ENCODE peak calls at places on chromosomes 12 and 14, in five cellular contexts. One of them, this sample, is unnamed. For H3K36me3, the result is how much of the 10 kb centered on the place peaks cover.

GRCh38 chr12:66196806-66197205 is 7.8 kb downstream of the IRAK3 start:
- DNase-seq in brain microvascular endothelial cell: no peak
- DNase-seq in kidney: no peak
- DNase-seq in naive thymus-derived CD4-positive, alpha-beta T cell: no peak
- DNase-seq in HepG2: no peak
- DNase-seq in this sample: no peak

GRCh38 chr14:63290741-63291286 is 27.9 kb downstream of the GPHB5 start:
- DNase-seq in brain microvascular endothelial cell: no peak
- DNase-seq in kidney: no peak
- DNase-seq in naive thymus-derived CD4-positive, alpha-beta T cell: no peak
- DNase-seq in HepG2: no peak
- DNase-seq in this sample: no peak

GRCh38 chr12:57744194-57744776 is 554 bp upstream of the TSPAN31 start:
- DNase-seq in brain microvascular endothelial cell: peak
- DNase-seq in kidney: no peak
- DNase-seq in naive thymus-derived CD4-positive, alpha-beta T cell: no peak
- DNase-seq in HepG2: no peak
- DNase-seq in this sample: peak

GRCh38 chr14:99357856-99358390 is 85.9 kb upstream of the BCL11B start:
- DNase-seq in brain microvascular endothelial cell: no peak
- DNase-seq in kidney: no peak
- DNase-seq in naive thymus-derived CD4-positive, alpha-beta T cell: no peak
- DNase-seq in HepG2: no peak
- DNase-seq in this sample: no peak

GRCh38 chr12:2682301-2683282 is 112.2 kb upstream of the FKBP4 start:
- DNase-seq in brain microvascular endothelial cell: peak
- DNase-seq in kidney: peak
- DNase-seq in naive thymus-derived CD4-positive, alpha-beta T cell: peak
- DNase-seq in HepG2: peak
- DNase-seq in this sample: no peak

GRCh38 chr12:109736552-109737108 is 23.0 kb downstream of the FAM222A start:
- DNase-seq in brain microvascular endothelial cell: peak
- DNase-seq in kidney: peak
- DNase-seq in naive thymus-derived CD4-positive, alpha-beta T cell: no peak
- DNase-seq in HepG2: peak
- DNase-seq in this sample: peak

GRCh38 chr12:119589087-119589486 is 4.5 kb upstream of the TMEM233 start:
- DNase-seq in brain microvascular endothelial cell: no peak
- DNase-seq in kidney: no peak
- DNase-seq in naive thymus-derived CD4-positive, alpha-beta T cell: no peak
- DNase-seq in HepG2: no peak
- DNase-seq in this sample: no peak

GRCh38 chr12:49121047-49121696 is 10.0 kb downstream of the TUBA1B start:
- DNase-seq in brain microvascular endothelial cell: peak
- DNase-seq in kidney: no peak
- DNase-seq in naive thymus-derived CD4-positive, alpha-beta T cell: no peak
- DNase-seq in HepG2: peak
- DNase-seq in this sample: no peak

GRCh38 chr12:7015555-7016370 is 2.5 kb downstream of the LPCAT3 start:
- DNase-seq in brain microvascular endothelial cell: no peak
- DNase-seq in kidney: no peak
- DNase-seq in naive thymus-derived CD4-positive, alpha-beta T cell: no peak
- DNase-seq in HepG2: no peak
- DNase-seq in this sample: no peak

GRCh38 chr12:53567961-53568360 is 58.2 kb downstream of the ATF7 start:
- DNase-seq in brain microvascular endothelial cell: no peak
- DNase-seq in kidney: no peak
- DNase-seq in naive thymus-derived CD4-positive, alpha-beta T cell: no peak
- DNase-seq in HepG2: no peak
- DNase-seq in this sample: no peak

GRCh38 chr12:48010366-48010970 is 6.2 kb upstream of the COL2A1 start:
- DNase-seq in brain microvascular endothelial cell: no peak
- DNase-seq in kidney: no peak
- DNase-seq in naive thymus-derived CD4-positive, alpha-beta T cell: no peak
- DNase-seq in HepG2: no peak
- DNase-seq in this sample: no peak

GRCh38 chr12:103786201-103786600 is 54.8 kb downstream of the NT5DC3 start:
- DNase-seq in brain microvascular endothelial cell: no peak
- DNase-seq in kidney: no peak
- DNase-seq in naive thymus-derived CD4-positive, alpha-beta T cell: no peak
- DNase-seq in HepG2: no peak
- DNase-seq in this sample: no peak

GRCh38 chr12:106058256-106059182 is 80.2 kb downstream of the NUAK1 start:
- DNase-seq in brain microvascular endothelial cell: peak
- DNase-seq in kidney: no peak
- DNase-seq in naive thymus-derived CD4-positive, alpha-beta T cell: no peak
- DNase-seq in HepG2: no peak
- DNase-seq in this sample: no peak

GRCh38 chr12:2998789-2999264 is 39.6 kb downstream of the TEAD4 start:
- DNase-seq in brain microvascular endothelial cell: peak
- DNase-seq in kidney: no peak
- DNase-seq in naive thymus-derived CD4-positive, alpha-beta T cell: no peak
- DNase-seq in HepG2: no peak
- DNase-seq in this sample: no peak

GRCh38 chr12:53485955-53486729 is 13.1 kb downstream of the MAP3K12 start:
- DNase-seq in brain microvascular endothelial cell: no peak
- DNase-seq in kidney: peak
- DNase-seq in naive thymus-derived CD4-positive, alpha-beta T cell: no peak
- DNase-seq in HepG2: no peak
- DNase-seq in this sample: no peak

GRCh38 chr12:34406228-34406995 is 384.1 kb downstream of the ALG10 start:
- DNase-seq in brain microvascular endothelial cell: no peak
- DNase-seq in kidney: peak
- DNase-seq in naive thymus-derived CD4-positive, alpha-beta T cell: no peak
- DNase-seq in HepG2: no peak
- DNase-seq in this sample: no peak

GRCh38 chr14:61065671-61066070 is 84.6 kb downstream of the SLC38A6 start:
- DNase-seq in brain microvascular endothelial cell: no peak
- DNase-seq in kidney: no peak
- DNase-seq in naive thymus-derived CD4-positive, alpha-beta T cell: no peak
- DNase-seq in HepG2: no peak
- DNase-seq in this sample: no peak

GRCh38 chr12:18684430-18684829 is 53.4 kb downstream of the PLCZ1 start:
- DNase-seq in brain microvascular endothelial cell: no peak
- DNase-seq in kidney: no peak
- DNase-seq in naive thymus-derived CD4-positive, alpha-beta T cell: no peak
- DNase-seq in HepG2: no peak
- DNase-seq in this sample: no peak

GRCh38 chr14:70931008-70931407 is 23.7 kb downstream of the PCNX1 start:
- DNase-seq in brain microvascular endothelial cell: no peak
- DNase-seq in kidney: no peak
- DNase-seq in naive thymus-derived CD4-positive, alpha-beta T cell: no peak
- DNase-seq in HepG2: no peak
- DNase-seq in this sample: no peak

GRCh38 chr12:18706798-18707197 is 31.0 kb downstream of the PLCZ1 start:
- DNase-seq in brain microvascular endothelial cell: no peak
- DNase-seq in kidney: no peak
- DNase-seq in naive thymus-derived CD4-positive, alpha-beta T cell: no peak
- DNase-seq in HepG2: no peak
- DNase-seq in this sample: no peak

GRCh38 chr12:48940181-48940580 is 14.9 kb upstream of the FKBP11 start:
- DNase-seq in brain microvascular endothelial cell: no peak
- DNase-seq in kidney: no peak
- DNase-seq in naive thymus-derived CD4-positive, alpha-beta T cell: no peak
- DNase-seq in HepG2: no peak
- DNase-seq in this sample: no peak

GRCh38 chr14:28461379-28461778 is 305.2 kb upstream of the FOXG1 start:
- DNase-seq in brain microvascular endothelial cell: no peak
- DNase-seq in kidney: no peak
- DNase-seq in naive thymus-derived CD4-positive, alpha-beta T cell: no peak
- DNase-seq in HepG2: no peak
- DNase-seq in this sample: no peak

GRCh38 chr14:31829256-31829923 is 247.7 kb upstream of the ARHGAP5 start:
- DNase-seq in brain microvascular endothelial cell: peak
- DNase-seq in kidney: no peak
- DNase-seq in naive thymus-derived CD4-positive, alpha-beta T cell: no peak
- DNase-seq in HepG2: no peak
- DNase-seq in this sample: no peak

DNA sequence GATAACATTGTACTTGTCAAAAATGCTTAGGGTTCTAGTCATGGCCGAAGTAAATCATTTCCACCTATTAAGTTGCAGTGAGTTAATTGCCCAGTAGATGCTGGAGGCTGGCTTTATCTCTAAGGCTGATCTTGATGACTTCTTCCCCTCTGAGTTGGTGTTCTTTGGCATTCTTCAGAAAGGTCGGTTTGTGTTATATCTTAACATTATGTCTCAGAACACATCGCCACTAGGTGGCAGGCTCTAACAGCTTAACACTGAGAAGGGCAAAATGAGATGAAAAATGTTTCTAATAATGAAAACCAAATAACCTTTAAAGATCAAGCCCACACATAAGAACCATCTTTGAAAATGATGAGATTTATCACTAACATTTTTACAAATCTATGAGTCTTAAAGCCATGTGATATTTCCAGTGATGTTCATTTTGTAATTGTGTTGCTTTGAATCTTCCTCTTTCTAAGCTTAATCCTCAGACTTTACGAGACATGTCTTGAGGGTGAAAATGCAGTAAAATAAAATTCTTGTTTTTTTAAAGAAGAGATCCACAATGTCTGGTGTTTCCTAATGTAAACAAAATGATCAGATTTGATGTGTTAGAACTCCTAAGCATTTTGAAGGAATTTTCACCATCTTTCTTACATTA is 28.6 kb downstream of the SUDS3 start:
- DNase-seq in brain microvascular endothelial cell: peak
- DNase-seq in kidney: no peak
- DNase-seq in naive thymus-derived CD4-positive, alpha-beta T cell: no peak
- DNase-seq in HepG2: peak
- DNase-seq in this sample: peak
- H3K36me3 ChIP-seq in brain microvascular endothelial cell: under half
- H3K36me3 ChIP-seq in kidney: under half
- H3K36me3 ChIP-seq in naive thymus-derived CD4-positive, alpha-beta T cell: half or more
- H3K36me3 ChIP-seq in HepG2: under half
- H3K36me3 ChIP-seq in this sample: under half

GRCh38 chr12:68246350-68246749 is 7.1 kb downstream of the IL22 start:
- DNase-seq in brain microvascular endothelial cell: no peak
- DNase-seq in kidney: no peak
- DNase-seq in naive thymus-derived CD4-positive, alpha-beta T cell: no peak
- DNase-seq in HepG2: no peak
- DNase-seq in this sample: no peak

GRCh38 chr12:68242777-68243176 is 10.6 kb downstream of the IL22 start:
- DNase-seq in brain microvascular endothelial cell: no peak
- DNase-seq in kidney: no peak
- DNase-seq in naive thymus-derived CD4-positive, alpha-beta T cell: no peak
- DNase-seq in HepG2: no peak
- DNase-seq in this sample: no peak

GRCh38 chr12:68247785-68248184 is 5.6 kb downstream of the IL22 start:
- DNase-seq in brain microvascular endothelial cell: no peak
- DNase-seq in kidney: no peak
- DNase-seq in naive thymus-derived CD4-positive, alpha-beta T cell: no peak
- DNase-seq in HepG2: no peak
- DNase-seq in this sample: no peak

GRCh38 chr12:68240975-68241374 is 12.4 kb downstream of the IL22 start:
- DNase-seq in brain microvascular endothelial cell: peak
- DNase-seq in kidney: no peak
- DNase-seq in naive thymus-derived CD4-positive, alpha-beta T cell: peak
- DNase-seq in HepG2: no peak
- DNase-seq in this sample: peak

GRCh38 chr12:68245071-68246021 is 8.1 kb downstream of the IL22 start:
- DNase-seq in brain microvascular endothelial cell: no peak
- DNase-seq in kidney: no peak
- DNase-seq in naive thymus-derived CD4-positive, alpha-beta T cell: no peak
- DNase-seq in HepG2: no peak
- DNase-seq in this sample: no peak
- H3K4me3 ChIP-seq in brain microvascular endothelial cell: no peak
- H3K4me3 ChIP-seq in kidney: peak
- H3K4me3 ChIP-seq in naive thymus-derived CD4-positive, alpha-beta T cell: no peak
- H3K4me3 ChIP-seq in HepG2: no peak
- H3K4me3 ChIP-seq in this sample: no peak

GRCh38 chr14:104797112-104798044 is 1.8 kb upstream of the AKT1 start:
- DNase-seq in brain microvascular endothelial cell: no peak
- DNase-seq in kidney: no peak
- DNase-seq in naive thymus-derived CD4-positive, alpha-beta T cell: no peak
- DNase-seq in HepG2: peak
- DNase-seq in this sample: peak
- H3K27ac ChIP-seq in brain microvascular endothelial cell: no peak
- H3K27ac ChIP-seq in kidney: peak
- H3K27ac ChIP-seq in naive thymus-derived CD4-positive, alpha-beta T cell: no peak
- H3K27ac ChIP-seq in HepG2: no peak
- H3K27ac ChIP-seq in this sample: peak

GRCh38 chr14:89990218-89990617 is 34.5 kb downstream of the TDP1 start:
- DNase-seq in brain microvascular endothelial cell: no peak
- DNase-seq in kidney: no peak
- DNase-seq in naive thymus-derived CD4-positive, alpha-beta T cell: no peak
- DNase-seq in HepG2: no peak
- DNase-seq in this sample: no peak

GRCh38 chr14:89996963-89997362 is 41.2 kb downstream of the TDP1 start:
- DNase-seq in brain microvascular endothelial cell: no peak
- DNase-seq in kidney: no peak
- DNase-seq in naive thymus-derived CD4-positive, alpha-beta T cell: no peak
- DNase-seq in HepG2: no peak
- DNase-seq in this sample: no peak

GRCh38 chr14:89990623-89991275 is 35.0 kb downstream of the TDP1 start:
- DNase-seq in brain microvascular endothelial cell: no peak
- DNase-seq in kidney: no peak
- DNase-seq in naive thymus-derived CD4-positive, alpha-beta T cell: no peak
- DNase-seq in HepG2: no peak
- DNase-seq in this sample: no peak

GRCh38 chr14:89988787-89989186 is 33.1 kb downstream of the TDP1 start:
- DNase-seq in brain microvascular endothelial cell: no peak
- DNase-seq in kidney: no peak
- DNase-seq in naive thymus-derived CD4-positive, alpha-beta T cell: no peak
- DNase-seq in HepG2: no peak
- DNase-seq in this sample: no peak

GRCh38 chr14:89992273-89992672 is 36.5 kb downstream of the TDP1 start:
- DNase-seq in brain microvascular endothelial cell: no peak
- DNase-seq in kidney: no peak
- DNase-seq in naive thymus-derived CD4-positive, alpha-beta T cell: no peak
- DNase-seq in HepG2: no peak
- DNase-seq in this sample: no peak
- H3K36me3 ChIP-seq in brain microvascular endothelial cell: under half
- H3K36me3 ChIP-seq in kidney: under half
- H3K36me3 ChIP-seq in naive thymus-derived CD4-positive, alpha-beta T cell: half or more
- H3K36me3 ChIP-seq in HepG2: under half
- H3K36me3 ChIP-seq in this sample: under half

GRCh38 chr12:90128526-90128925 is 419.9 kb upstream of the ATP2B1 start:
- DNase-seq in brain microvascular endothelial cell: no peak
- DNase-seq in kidney: peak
- DNase-seq in naive thymus-derived CD4-positive, alpha-beta T cell: no peak
- DNase-seq in HepG2: no peak
- DNase-seq in this sample: no peak
- H3K4me3 ChIP-seq in brain microvascular endothelial cell: no peak
- H3K4me3 ChIP-seq in kidney: no peak
- H3K4me3 ChIP-seq in naive thymus-derived CD4-positive, alpha-beta T cell: no peak
- H3K4me3 ChIP-seq in HepG2: no peak
- H3K4me3 ChIP-seq in this sample: no peak

GRCh38 chr12:75446857-75447256 is 33.7 kb upstream of the GLIPR1 start:
- DNase-seq in brain microvascular endothelial cell: peak
- DNase-seq in kidney: no peak
- DNase-seq in naive thymus-derived CD4-positive, alpha-beta T cell: no peak
- DNase-seq in HepG2: no peak
- DNase-seq in this sample: no peak
- H3K27ac ChIP-seq in brain microvascular endothelial cell: peak
- H3K27ac ChIP-seq in kidney: no peak
- H3K27ac ChIP-seq in naive thymus-derived CD4-positive, alpha-beta T cell: no peak
- H3K27ac ChIP-seq in HepG2: no peak
- H3K27ac ChIP-seq in this sample: no peak

This sample was measured in Peyer's patch.